ENCODE peak calls at places on chromosome 16, in seven cellular contexts. G is heart left ventricle, V is pancreas, S is body of pancreas, F is left lung, I is tibial artery, Y is Peyer's patch. R is an unnamed sample.

GRCh38 chr16:8936421-8936820 is 27.3 kb downstream of the USP7 start:
- DNase-seq in S (peak; percentile 50), G (no peak), I (no peak), V (peak; percentile 54), F (no peak), Y (peak; percentile 43), R (peak; percentile 48)

GRCh38 chr16:71303938-71304337 is 14.7 kb upstream of the CMTR2 start:
- DNase-seq in I (no peak), Y (no peak), S (no peak), F (no peak), G (no peak), V (no peak), R (no peak)

GRCh38 chr16:53071748-53072301 is 17.0 kb downstream of the CHD9 start:
- DNase-seq in G (peak; percentile 90), Y (peak; percentile 45), S (peak; percentile 50), V (no peak), I (peak; percentile 54), F (no peak), R (no peak)

GRCh38 chr16:74936902-74937560 is 47.9 kb downstream of the WDR59 start:
- DNase-seq in G (no peak), Y (no peak), F (no peak), I (no peak), S (peak; percentile 28), V (no peak), R (peak; percentile 18)

GRCh38 chr16:11345040-11345862 is at the start of gene RMI2:
- DNase-seq in F (peak; percentile 96), S (peak; percentile 97), I (peak; percentile 94), G (peak; percentile 98), Y (peak; percentile 95), V (peak; percentile 97), R (no peak)

GRCh38 chr16:84115919-84116719 is 623 bp downstream of the MBTPS1 start:
- DNase-seq in Y (peak; percentile 60), F (no peak), I (no peak), S (peak; percentile 70), V (no peak), G (no peak), R (no peak)

GRCh38 chr16:13139661-13140241 is 238.4 kb downstream of the SHISA9 start:
- DNase-seq in V (no peak), F (no peak), G (no peak), S (no peak), I (no peak), Y (no peak), R (no peak)

GRCh38 chr16:27597361-27597760 is 47.4 kb downstream of the KATNIP start:
- DNase-seq in S (no peak), V (no peak), I (no peak), Y (no peak), F (no peak), G (no peak), R (no peak)

GRCh38 chr16:81866820-81867440 is 87.8 kb downstream of the PLCG2 start:
- DNase-seq in Y (peak; percentile 36), S (peak; percentile 48), I (peak; percentile 61), F (peak; percentile 92), G (peak; percentile 79), V (no peak), R (no peak)

GRCh38 chr16:24522751-24523150 is 16.6 kb upstream of the RBBP6 start:
- DNase-seq in Y (no peak), F (no peak), I (no peak), S (no peak), G (no peak), V (no peak), R (no peak)

DNA sequence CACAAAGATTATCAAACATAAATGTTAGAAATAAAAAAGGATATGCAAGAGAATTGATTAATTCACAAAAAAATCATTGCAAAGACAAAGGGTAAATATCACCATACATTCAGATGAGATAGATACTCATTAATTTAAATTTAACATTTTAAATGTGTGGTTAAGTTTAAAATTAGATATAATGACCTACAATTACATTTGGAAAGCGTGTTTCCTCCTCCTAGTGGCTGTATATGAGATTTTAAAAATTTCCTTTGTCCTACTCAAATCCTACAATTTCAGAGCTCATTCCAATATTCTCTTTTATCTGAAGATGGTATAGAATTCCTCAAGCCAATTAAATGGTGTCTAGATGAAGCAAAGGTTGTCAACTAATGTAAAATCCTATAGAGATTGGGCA is 169.2 kb upstream of the CDH8 start:
- DNase-seq in G (no peak), Y (no peak), I (no peak), S (no peak), V (no peak), F (no peak), R (no peak)
- TF ChIP-seq CTCF in G (no peak), Y (no peak), I (no peak), S (no peak), V (no peak), F (no peak), R (no peak)

GRCh38 chr16:30078744-30079143 is 3.0 kb downstream of the PPP4C start:
- DNase-seq in S (no peak), V (no peak), G (no peak), I (no peak), F (no peak), Y (no peak), R (no peak)
- H3K36me3 ChIP-seq in S (no peaks in the 10 kb centered on the region), V (peaks cover 3% of the 10 kb centered on the region), G (peaks cover 3% of the 10 kb centered on the region), I (peaks cover 62% of the 10 kb centered on the region), F (no peaks in the 10 kb centered on the region), Y (no peaks in the 10 kb centered on the region), R (peaks cover 7% of the 10 kb centered on the region)

GRCh38 chr16:76162046-76162445 is 115.2 kb upstream of the CNTNAP4 start:
- DNase-seq in S (no peak), I (no peak), F (no peak), V (no peak), Y (no peak), G (no peak), R (no peak)

DNA sequence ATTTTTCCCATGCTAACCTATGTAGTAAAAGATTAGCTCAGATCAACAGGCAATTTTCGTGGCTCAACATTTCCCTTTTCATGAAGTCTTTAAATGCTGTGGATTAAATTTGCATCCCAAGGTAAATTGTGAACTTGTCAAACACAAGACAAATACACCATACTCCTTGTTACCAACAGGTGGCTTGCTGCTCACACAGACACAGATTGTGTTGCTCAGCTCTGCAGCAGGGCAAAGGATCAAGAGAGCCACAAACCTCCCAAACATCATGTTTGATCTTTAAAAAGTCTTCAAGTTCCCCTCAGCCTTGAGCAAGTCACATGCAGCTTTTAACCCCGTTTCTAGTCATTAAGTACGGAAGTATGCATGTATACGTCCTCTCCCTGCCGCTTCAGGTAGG is 119.6 kb upstream of the CNTNAP4 start:
- DNase-seq in Y (no peak), S (no peak), V (no peak), G (no peak), I (no peak), F (no peak), R (no peak)
- TF ChIP-seq CTCF in Y (no peak), S (no peak), V (no peak), G (no peak), I (no peak), F (no peak), R (no peak)

DNA sequence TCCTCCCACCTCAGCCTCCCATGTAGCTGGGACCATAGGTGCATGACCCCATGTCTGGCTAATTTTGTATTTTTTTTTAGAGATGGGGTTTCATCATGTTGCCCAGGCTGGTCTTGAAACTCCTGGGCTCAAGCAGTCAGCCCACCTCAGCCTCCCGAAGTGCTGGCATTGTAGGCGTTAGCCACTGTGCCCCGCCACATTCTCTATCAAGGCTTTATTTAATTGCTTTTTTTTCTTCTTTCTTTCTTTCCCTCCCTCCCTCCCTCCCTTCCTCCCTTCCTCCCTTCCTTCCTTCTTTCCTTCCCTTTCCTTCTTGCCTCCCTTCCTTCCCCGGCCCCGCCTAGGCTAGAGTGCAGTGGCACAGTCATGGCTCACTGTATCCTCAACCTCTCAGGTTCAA is 23.7 kb downstream of the RSPRY1 start:
- DNase-seq in G (no peak), Y (no peak), F (no peak), I (no peak), V (no peak), S (no peak), R (no peak)
- H3K36me3 ChIP-seq in G (peaks cover 42% of the 10 kb centered on the region), Y (no peaks in the 10 kb centered on the region), F (no peaks in the 10 kb centered on the region), I (peaks cover 89% of the 10 kb centered on the region), V (peaks cover 27% of the 10 kb centered on the region), S (no peaks in the 10 kb centered on the region), R (no peaks in the 10 kb centered on the region)